ENCODE peak calls at places on chromosomes 2 and 18, in six cellular contexts. One of them, this sample, is unnamed.

GRCh38 chr2:11872948-11873269 is 126.5 kb downstream of the LPIN1 start:
- DNase-seq in A549: no peak
- DNase-seq in MV-4-11: no peak
- DNase-seq in foreskin fibroblast: no peak
- DNase-seq in IMR-90: no peak
- DNase-seq in effector memory CD8-positive, alpha-beta T cell: no peak
- DNase-seq in this sample: no peak

GRCh38 chr2:168705534-168706470 is 96.6 kb upstream of the NOSTRIN start:
- DNase-seq in A549: peak; percentile 3
- DNase-seq in MV-4-11: peak; percentile 12
- DNase-seq in foreskin fibroblast: peak; percentile 27
- DNase-seq in IMR-90: peak; percentile 51
- DNase-seq in effector memory CD8-positive, alpha-beta T cell: no peak
- DNase-seq in this sample: no peak

GRCh38 chr18:3511980-3512379 is 62.0 kb downstream of the TGIF1 start:
- DNase-seq in A549: no peak
- DNase-seq in MV-4-11: peak; percentile 51
- DNase-seq in foreskin fibroblast: peak; percentile 64
- DNase-seq in IMR-90: peak; percentile 68
- DNase-seq in effector memory CD8-positive, alpha-beta T cell: peak; percentile 28
- DNase-seq in this sample: peak; percentile 69

GRCh38 chr2:220434365-220434764 is 806.9 kb downstream of the SLC4A3 start:
- DNase-seq in A549: no peak
- DNase-seq in MV-4-11: no peak
- DNase-seq in foreskin fibroblast: peak; percentile 67
- DNase-seq in IMR-90: peak; percentile 97
- DNase-seq in effector memory CD8-positive, alpha-beta T cell: no peak
- DNase-seq in this sample: no peak

GRCh38 chr2:112020561-112020960 is 34.5 kb upstream of the TMEM87B start:
- DNase-seq in A549: no peak
- DNase-seq in MV-4-11: no peak
- DNase-seq in foreskin fibroblast: no peak
- DNase-seq in IMR-90: no peak
- DNase-seq in effector memory CD8-positive, alpha-beta T cell: no peak
- DNase-seq in this sample: no peak

GRCh38 chr18:35029770-35030169 is 11.4 kb upstream of the MAPRE2 start:
- DNase-seq in A549: no peak
- DNase-seq in MV-4-11: peak; percentile 33
- DNase-seq in foreskin fibroblast: no peak
- DNase-seq in IMR-90: no peak
- DNase-seq in effector memory CD8-positive, alpha-beta T cell: no peak
- DNase-seq in this sample: no peak

GRCh38 chr18:31943895-31944816 is 1.2 kb upstream of the TRAPPC8 start:
- DNase-seq in A549: no peak
- DNase-seq in MV-4-11: no peak
- DNase-seq in foreskin fibroblast: no peak
- DNase-seq in IMR-90: no peak
- DNase-seq in effector memory CD8-positive, alpha-beta T cell: no peak
- DNase-seq in this sample: no peak

GRCh38 chr2:20448246-20449046 is 1.6 kb downstream of the RHOB start:
- DNase-seq in A549: peak; percentile 32
- DNase-seq in MV-4-11: no peak
- DNase-seq in foreskin fibroblast: no peak
- DNase-seq in IMR-90: peak; percentile 19
- DNase-seq in effector memory CD8-positive, alpha-beta T cell: no peak
- DNase-seq in this sample: no peak

GRCh38 chr2:3283206-3283605 is 94.4 kb downstream of the EIPR1 start:
- DNase-seq in A549: no peak
- DNase-seq in MV-4-11: no peak
- DNase-seq in foreskin fibroblast: no peak
- DNase-seq in IMR-90: no peak
- DNase-seq in effector memory CD8-positive, alpha-beta T cell: no peak
- DNase-seq in this sample: no peak

GRCh38 chr2:226792155-226792871 is 7.3 kb downstream of the IRS1 start:
- DNase-seq in A549: no peak
- DNase-seq in MV-4-11: no peak
- DNase-seq in foreskin fibroblast: no peak
- DNase-seq in IMR-90: peak; percentile 22
- DNase-seq in effector memory CD8-positive, alpha-beta T cell: no peak
- DNase-seq in this sample: no peak

This sample was measured in COLO829.